ENCODE peak calls at places on chromosome X, in five cellular contexts. F is HFF-Myc; I is stimulated activated CD4-positive, alpha-beta T cell treated with anti-CD3 and anti-CD28 coated beads, TNF-alpha, amount 100 ng/mL, for 48 hours; T is fibroblast of mammary gland; B is nucleus accumbens. P is an unnamed sample.
A peak's percentile ranks its signal among the peaks of the same experiment; 100 is the strongest.

GRCh38 chrX:133523094-133523493 is 107.8 kb upstream of the GPC4 start:
- DNase-seq in F (no peak), I (no peak), T (peak; percentile 75), B (no peak), P (no peak)

GRCh38 chrX:19017271-19017670 is 33.4 kb upstream of the PHKA2 start:
- DNase-seq in F (no peak), I (no peak), T (peak; percentile 33), B (no peak), P (no peak)

GRCh38 chrX:11504234-11504633 is 161.5 kb downstream of the ARHGAP6 start:
- DNase-seq in F (no peak), I (no peak), T (no peak), B (no peak), P (no peak)

GRCh38 chrX:13069771-13070410 is 25.5 kb upstream of the FAM9C start:
- DNase-seq in F (no peak), I (no peak), T (peak; percentile 50), B (no peak), P (no peak)

GRCh38 chrX:51376672-51377071 is 44.0 kb downstream of the NUDT10 start:
- DNase-seq in F (no peak), I (no peak), T (no peak), B (no peak), P (no peak)

GRCh38 chrX:48540480-48540879 is 966 bp downstream of the TBC1D25 start:
- DNase-seq in F (no peak), I (no peak), T (no peak), B (no peak), P (no peak)

GRCh38 chrX:153647461-153648357 is 706 bp downstream of the DUSP9 start:
- DNase-seq in F (no peak), I (no peak), T (no peak), B (no peak), P (no peak)

GRCh38 chrX:2351999-2352995 is 148.5 kb downstream of the DHRSX start:
- DNase-seq in F (peak; percentile 92), I (no peak), T (peak; percentile 98), B (no peak), P (no peak)

GRCh38 chrX:75547783-75548182 is 24.9 kb upstream of the ZDHHC15 start:
- DNase-seq in F (no peak), I (no peak), T (no peak), B (no peak), P (peak; percentile 67)

GRCh38 chrX:74467656-74468055 is 46.4 kb downstream of the SLC16A2 start:
- DNase-seq in F (no peak), I (no peak), T (no peak), B (no peak), P (no peak)

GRCh38 chrX:6159468-6159867 is 69.2 kb downstream of the NLGN4X start:
- DNase-seq in F (no peak), I (no peak), T (no peak), B (no peak), P (no peak)

GRCh38 chrX:11611965-11612364 is 53.8 kb downstream of the ARHGAP6 start:
- DNase-seq in F (no peak), I (no peak), T (no peak), B (no peak), P (no peak)

GRCh38 chrX:28590394-28590793 is 3.1 kb downstream of the IL1RAPL1 start:
- DNase-seq in F (no peak), I (no peak), T (no peak), B (no peak), P (no peak)

GRCh38 chrX:16022580-16023170 is 100.7 kb upstream of the GRPR start:
- DNase-seq in F (no peak), I (no peak), T (peak; percentile 54), B (no peak), P (no peak)

GRCh38 chrX:107549504-107549903 is 78.8 kb upstream of the PRPS1 start:
- DNase-seq in F (no peak), I (no peak), T (no peak), B (no peak), P (no peak)

GRCh38 chrX:40581333-40581910 is 652 bp downstream of the ATP6AP2 start:
- DNase-seq in F (no peak), I (no peak), T (peak; percentile 50), B (no peak), P (no peak)

GRCh38 chrX:17052210-17052609 is 105.8 kb downstream of the REPS2 start:
- DNase-seq in F (no peak), I (no peak), T (peak; percentile 52), B (no peak), P (no peak)